ENCODE peak calls at places on chromosomes 4 and X, in five cellular contexts. W is left ventricle myocardium inferior, N is colonic mucosa, E is neuronal stem cell, S is Peyer's patch. G is an unnamed sample. For H3K4me1 and H3K36me3, the result is how much of the 10 kb centered on the place peaks cover.

GRCh38 chr4:120918788-120919187 is 3.7 kb downstream of the PRDM5 start:
- DNase-seq in S (no peak), W (peak), N (peak), E (no peak), G (no peak)

GRCh38 chr4:72902354-72902753 is 167.2 kb downstream of the COX18 start:
- DNase-seq in E (no peak), W (no peak), S (no peak), N (no peak), G (no peak)

GRCh38 chr4:97841512-97841911 is 301.8 kb downstream of the STPG2 start:
- DNase-seq in E (no peak), W (no peak), N (no peak), S (no peak), G (no peak)

GRCh38 chr4:76781698-76782595 is 116.0 kb downstream of the SOWAHB start:
- DNase-seq in N (no peak), E (no peak), W (no peak), S (no peak), G (no peak)

GRCh38 chrX:45849261-45849660 is 648.6 kb upstream of the DIPK2B start:
- DNase-seq in W (no peak), E (no peak), N (no peak), S (no peak), G (peak)

GRCh38 chr4:125316781-125317525 is 2.2 kb downstream of the FAT4 start:
- DNase-seq in N (peak), E (peak), W (peak), S (no peak), G (no peak)

GRCh38 chr4:152516156-152516555 is 19.7 kb downstream of the FBXW7 start:
- DNase-seq in W (no peak), N (no peak), S (no peak), E (no peak), G (no peak)

GRCh38 chr4:687048-687974 is 1.6 kb downstream of the SLC49A3 start:
- DNase-seq in N (peak), W (peak), E (no peak), S (peak), G (peak)

GRCh38 chr4:141027421-141027820 is 105.8 kb downstream of the RNF150 start:
- DNase-seq in W (no peak), S (no peak), E (no peak), N (no peak), G (no peak)

GRCh38 chrX:14697453-14697852 is 168.1 kb downstream of the GLRA2 start:
- DNase-seq in E (peak), W (no peak), S (peak), N (peak), G (peak)

GRCh38 chrX:149453030-149453429 is 52.1 kb downstream of the IDS start:
- DNase-seq in W (no peak), S (no peak), E (no peak), N (no peak), G (no peak)

GRCh38 chr4:175996231-175996630 is 69.4 kb upstream of the WDR17 start:
- DNase-seq in S (no peak), N (no peak), W (no peak), E (no peak), G (no peak)

GRCh38 chr4:127852661-127853060 is 28.0 kb upstream of the PLK4 start:
- DNase-seq in E (no peak), N (no peak), S (no peak), W (no peak), G (no peak)

GRCh38 chr4:55038176-55038890 is 87.1 kb downstream of the KDR start:
- DNase-seq in S (no peak), E (no peak), W (no peak), N (no peak), G (no peak)

GRCh38 chr4:72448231-72448630 is 120.8 kb downstream of the ADAMTS3 start:
- DNase-seq in S (no peak), W (no peak), E (no peak), N (no peak), G (no peak)

GRCh38 chr4:165872443-165873297 is at the start of gene TLL1:
- DNase-seq in E (no peak), N (peak), S (no peak), W (no peak), G (peak)

GRCh38 chr4:81164623-81165416 is 50.2 kb downstream of the PRKG2 start:
- DNase-seq in E (no peak), W (no peak), S (no peak), N (peak), G (peak)

GRCh38 chrX:17591741-17592110 is 145.6 kb upstream of the SCML1 start:
- DNase-seq in W (no peak), E (no peak), N (no peak), S (no peak), G (no peak)

GRCh38 chr4:2075987-2076907 is 17.1 kb downstream of the NAT8L start:
- DNase-seq in W (no peak), S (no peak), N (no peak), E (no peak), G (no peak)
- H3K27ac ChIP-seq in W (no peak), S (no peak), N (no peak), E (no peak), G (no peak)

GRCh38 chr4:2261853-2262144 is at the start of gene MXD4:
- DNase-seq in W (no peak), N (no peak), E (no peak), S (no peak), G (no peak)
- H3K4me1 ChIP-seq in W (half or more), N (under half), E (under half), S (under half), G (under half)

GRCh38 chr4:8043596-8043995 is 103.9 kb upstream of the AFAP1 start:
- DNase-seq in E (no peak), W (no peak), N (no peak), S (no peak), G (no peak)
- H3K36me3 ChIP-seq in E (under half), W (under half), N (under half), S (under half), G (under half)

GRCh38 chr4:95591278-95591677 is 42.5 kb upstream of the UNC5C start:
- DNase-seq in S (no peak), W (no peak), N (no peak), E (no peak), G (no peak)
- H3K27ac ChIP-seq in S (no peak), W (no peak), N (no peak), E (no peak), G (no peak)

DNA sequence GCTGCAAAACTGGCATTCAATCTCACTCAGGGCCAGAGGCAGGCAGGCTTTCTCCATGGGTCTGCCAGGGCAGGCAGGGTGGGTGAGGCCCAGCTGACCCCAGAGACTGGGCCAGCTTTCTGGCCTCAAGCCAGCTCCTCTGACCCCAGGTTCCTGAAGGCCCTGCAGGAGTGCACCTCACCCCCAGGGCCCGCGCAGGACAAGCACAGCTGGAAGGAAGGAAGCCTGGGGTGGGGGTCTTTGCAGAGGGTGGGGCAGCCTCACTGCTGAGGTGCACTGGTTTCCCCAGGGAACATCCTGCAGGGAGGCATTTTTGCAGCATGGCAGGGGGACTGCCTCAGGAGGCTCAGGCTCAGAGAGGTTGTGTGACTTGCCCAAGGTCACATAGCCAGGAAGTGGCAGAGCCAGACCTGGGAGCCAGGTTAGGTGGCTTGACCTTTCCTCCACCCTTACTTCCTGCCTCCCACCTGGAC is 31.5 kb upstream of the AFAP1 start:
- DNase-seq in E (no peak), N (peak), S (no peak), W (no peak), G (no peak)
- H3K4me1 ChIP-seq in E (under half), N (under half), S (under half), W (half or more), G (under half)

DNA sequence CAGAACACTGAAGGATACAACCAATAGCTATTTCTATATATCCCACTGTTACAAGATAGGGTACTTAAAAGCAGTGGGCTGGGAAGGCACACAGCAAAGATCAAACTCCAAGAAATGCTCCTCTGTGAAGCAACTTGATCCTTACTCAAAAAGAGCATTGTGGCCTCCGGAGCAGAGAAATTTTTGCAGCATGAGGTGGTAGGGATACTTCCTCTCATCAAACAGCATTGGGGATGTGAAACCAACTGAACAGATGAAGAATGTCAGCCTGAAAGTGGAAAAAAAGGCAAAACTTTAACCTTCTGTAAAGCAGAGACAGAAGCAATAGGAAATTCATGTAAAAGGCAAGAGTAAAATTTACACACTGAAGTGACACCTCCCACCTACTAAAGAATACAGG is 92.2 kb downstream of the HUWE1 start:
- DNase-seq in E (no peak), S (no peak), N (no peak), W (no peak), G (no peak)
- H3K36me3 ChIP-seq in E (half or more), S (half or more), N (under half), W (half or more), G (under half)

DNA sequence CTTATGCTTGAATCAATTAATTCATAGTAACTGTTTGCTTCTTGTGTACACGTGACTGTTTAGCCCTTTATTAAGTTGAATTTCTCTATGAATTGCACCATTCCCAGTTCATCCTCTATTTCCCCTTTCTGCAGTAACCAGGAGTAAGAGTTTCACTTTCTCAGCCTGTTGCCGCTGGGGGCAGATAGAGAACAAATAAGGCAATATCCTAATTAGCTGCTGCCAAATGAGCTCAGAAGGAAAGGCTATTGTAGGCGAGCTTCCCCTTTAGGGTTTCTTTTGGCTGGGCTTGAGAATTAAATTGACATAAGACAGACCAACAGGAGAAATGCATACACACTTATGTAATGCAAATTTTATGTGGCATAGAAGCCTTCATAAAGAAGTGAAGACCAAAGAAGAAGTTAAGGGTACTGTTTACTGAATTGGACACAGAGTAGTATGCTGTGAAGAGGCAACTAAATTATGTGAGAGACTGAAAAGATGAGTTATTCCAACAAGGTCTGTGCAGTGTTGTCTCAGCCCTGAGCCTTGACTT is 1594.7 kb downstream of the TECRL start:
- DNase-seq in S (no peak), N (no peak), W (no peak), E (peak), G (no peak)
- H3K27ac ChIP-seq in S (no peak), N (no peak), W (no peak), E (no peak), G (no peak)

DNA sequence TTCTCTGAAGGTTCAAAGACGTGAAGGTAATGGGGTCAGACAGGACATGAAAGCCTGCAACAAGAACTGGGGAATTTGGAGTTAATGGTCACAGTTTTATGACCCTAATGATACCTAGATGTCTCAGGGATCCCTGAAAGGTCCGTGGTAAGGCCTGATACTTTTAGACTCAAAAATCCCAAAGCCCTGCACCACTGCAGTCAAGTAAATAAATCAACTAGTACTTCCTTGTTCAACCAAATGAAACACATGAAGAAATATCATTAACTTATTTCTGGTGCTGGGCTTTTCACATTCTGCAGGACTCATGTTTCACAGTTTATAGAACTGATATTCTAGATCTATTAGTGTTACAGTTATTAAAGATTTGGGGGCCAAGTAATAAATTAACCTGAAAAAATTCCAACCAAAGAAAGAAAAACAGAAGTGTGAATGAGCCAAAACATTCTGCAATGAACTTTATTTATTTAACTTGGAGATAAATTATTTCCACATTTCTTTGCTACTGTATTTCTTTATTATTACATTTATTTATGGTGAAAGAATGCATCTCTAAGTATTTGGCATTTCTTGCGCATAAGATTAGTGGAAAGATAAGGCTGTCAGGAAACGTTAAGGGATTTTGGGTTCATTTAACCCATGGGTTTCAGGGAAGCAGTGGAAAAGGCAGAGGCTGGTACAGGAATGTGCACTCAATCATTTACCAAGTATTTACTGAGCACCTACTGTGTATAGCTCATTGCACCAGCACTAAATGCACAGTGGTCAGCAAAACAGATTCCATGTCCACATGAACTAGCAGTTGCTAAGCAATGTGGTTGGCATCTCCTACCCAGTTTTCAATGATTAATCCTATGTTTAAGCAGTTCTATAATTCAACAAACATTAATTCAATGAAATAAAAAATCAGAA is 8.7 kb downstream of the WDFY3 start:
- DNase-seq in S (no peak), E (no peak), W (no peak), N (no peak), G (no peak)
- H3K4me1 ChIP-seq in S (under half), E (under half), W (half or more), N (under half), G (under half)